ENCODE peak calls at places on chromosomes 3 and 15, in four cellular contexts. W is suprapubic skin, T is fibroblast of villous mesenchyme, X is psoas muscle. B is an unnamed sample.

GRCh38 chr15:66472176-66472999 is 25.2 kb downstream of the SNAPC5 start:
- DNase-seq in W (no peak), T (peak; percentile 81), X (no peak), B (peak; percentile 61)

GRCh38 chr3:32195995-32196540 is 42.4 kb upstream of the CMTM8 start:
- DNase-seq in W (no peak), T (no peak), X (no peak), B (no peak)

GRCh38 chr3:124395584-124396340 is 334.5 kb upstream of the UMPS start:
- DNase-seq in W (no peak), T (peak; percentile 21), X (no peak), B (no peak)

GRCh38 chr3:112735927-112736326 is 95.0 kb upstream of the CCDC80 start:
- DNase-seq in W (no peak), T (no peak), X (no peak), B (no peak)

GRCh38 chr15:78405336-78405924 is 32.6 kb upstream of the IREB2 start:
- DNase-seq in W (no peak), T (no peak), X (no peak), B (no peak)

GRCh38 chr3:114104414-114104813 is 47.9 kb downstream of the QTRT2 start:
- DNase-seq in W (no peak), T (peak; percentile 29), X (no peak), B (peak; percentile 68)

GRCh38 chr3:156416846-156417581 is 137.9 kb downstream of the SSR3 start:
- DNase-seq in W (no peak), T (peak; percentile 56), X (no peak), B (no peak)

GRCh38 chr15:101358895-101359294 is 63.8 kb upstream of the SNRPA1 start:
- DNase-seq in W (no peak), T (no peak), X (no peak), B (peak; percentile 6)

GRCh38 chr15:63502137-63502801 is 2.1 kb upstream of the USP3 start:
- DNase-seq in W (no peak), T (peak; percentile 90), X (peak; percentile 25), B (peak; percentile 81)

GRCh38 chr15:41692049-41692448 is 31.8 kb downstream of the MGA start:
- DNase-seq in W (no peak), T (no peak), X (no peak), B (no peak)

GRCh38 chr15:84605225-84605882 is 4.5 kb downstream of the ZSCAN2 start:
- DNase-seq in W (no peak), T (no peak), X (no peak), B (no peak)

GRCh38 chr3:121883507-121883906 is 10.7 kb upstream of the SLC15A2 start:
- DNase-seq in W (no peak), T (peak; percentile 44), X (no peak), B (peak; percentile 68)
- TF ChIP-seq CTCF in W (no peak), T (peak; percentile 41), X (no peak), B (peak; percentile 56)

DNA sequence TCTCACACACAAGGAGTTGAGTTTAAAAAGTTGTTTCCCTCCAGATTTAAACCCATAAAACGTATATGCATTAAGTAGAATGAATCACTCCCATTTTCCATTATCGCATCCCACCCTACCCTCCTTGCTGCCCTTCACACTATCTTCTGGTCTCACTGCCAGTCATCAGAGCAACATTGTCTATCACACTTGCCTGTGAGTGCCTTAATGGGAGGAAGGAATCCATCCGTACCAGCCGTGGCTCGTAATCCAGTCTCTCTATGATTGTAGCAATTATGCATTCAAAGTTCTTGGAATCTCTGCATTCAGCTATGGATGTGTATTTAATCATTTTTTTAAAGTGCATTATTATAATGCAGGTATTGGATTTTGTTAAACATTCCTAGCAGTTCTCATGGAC is 1.9 kb downstream of the TMEM266 start:
- DNase-seq in W (no peak), T (no peak), X (no peak), B (no peak)
- H3K4me3 ChIP-seq in W (no peak overlapping the region), T (no peak overlapping the region), X (peak overlapping the region; percentile 4), B (no peak overlapping the region)

DNA sequence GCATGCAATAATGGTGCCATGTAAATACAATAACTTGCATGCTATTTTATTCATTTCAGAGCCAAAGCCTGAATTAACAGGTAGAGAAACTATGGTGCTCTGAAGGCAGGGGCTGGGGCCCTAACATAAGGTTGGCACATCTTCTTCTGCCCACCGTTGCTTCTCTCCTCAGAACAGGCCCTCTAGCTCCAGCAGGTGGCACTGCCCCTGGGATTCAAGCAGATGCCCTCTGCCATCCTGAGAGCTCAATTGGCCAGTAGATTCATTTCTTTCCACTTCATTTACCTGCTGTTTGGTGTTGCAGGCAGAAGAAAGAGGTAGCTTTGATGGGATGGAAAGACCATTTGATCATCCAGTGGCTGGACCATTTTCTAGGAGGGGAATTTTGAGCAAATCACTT is 130.5 kb downstream of the FOXB1 start:
- DNase-seq in W (no peak), T (no peak), X (no peak), B (no peak)
- TF ChIP-seq CTCF in W (no peak), T (peak; percentile 23), X (no peak), B (peak; percentile 26)

GRCh38 chr3:71429610-71429988 is 153.9 kb downstream of the FOXP1 start:
- DNase-seq in W (no peak), T (no peak), X (no peak), B (no peak)

GRCh38 chr3:71425491-71426071 is 157.9 kb downstream of the FOXP1 start:
- DNase-seq in W (no peak), T (peak; percentile 10), X (no peak), B (peak; percentile 58)

GRCh38 chr3:71432044-71432970 is 151.2 kb downstream of the FOXP1 start:
- DNase-seq in W (no peak), T (no peak), X (no peak), B (no peak)

GRCh38 chr3:71430941-71431552 is 152.5 kb downstream of the FOXP1 start:
- DNase-seq in W (no peak), T (no peak), X (no peak), B (peak; percentile 29)

DNA sequence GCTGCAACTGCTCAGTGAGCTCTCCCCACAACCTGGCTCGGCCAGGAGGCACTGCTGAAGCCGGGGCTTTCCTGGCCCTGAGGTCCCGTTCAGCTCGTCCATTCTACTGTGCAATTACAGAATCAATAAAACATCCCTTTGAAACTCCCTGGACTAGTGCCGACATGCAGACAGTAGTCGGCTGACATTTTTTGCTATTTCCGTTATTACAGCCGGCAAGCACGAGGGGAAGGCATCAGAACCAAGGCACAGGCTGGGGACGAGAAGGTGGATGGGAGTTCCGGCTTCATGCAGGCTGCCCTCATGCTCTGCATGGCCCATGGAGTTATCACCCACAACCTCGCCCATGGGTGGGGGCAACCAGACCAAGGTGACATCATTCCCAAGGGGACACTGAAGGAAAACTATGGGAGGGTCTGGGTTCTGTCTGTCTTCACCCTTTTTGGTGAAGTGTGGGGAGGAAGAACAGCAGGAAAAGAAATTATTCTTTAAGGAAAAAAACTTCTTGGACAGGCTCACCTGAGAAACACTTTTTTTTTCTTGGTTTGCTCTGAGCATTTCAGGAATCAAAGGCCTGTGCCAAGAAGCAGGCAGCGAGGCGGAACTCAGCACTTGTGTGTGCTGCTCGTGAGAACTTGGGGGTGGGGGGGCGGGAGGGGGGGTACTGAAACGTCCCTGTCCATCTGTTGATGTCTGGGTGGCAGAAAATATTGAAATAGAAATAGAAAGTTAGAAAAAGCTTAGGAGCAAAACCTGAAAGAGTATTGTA is 154.5 kb downstream of the FOXP1 start:
- DNase-seq in W (no peak), T (peak; percentile 35), X (no peak), B (peak; percentile 70)
- H3K4me3 ChIP-seq in W (peak overlapping the region; percentile 21), T (no peak overlapping the region), X (peak overlapping the region; percentile 12), B (no peak overlapping the region)

DNA sequence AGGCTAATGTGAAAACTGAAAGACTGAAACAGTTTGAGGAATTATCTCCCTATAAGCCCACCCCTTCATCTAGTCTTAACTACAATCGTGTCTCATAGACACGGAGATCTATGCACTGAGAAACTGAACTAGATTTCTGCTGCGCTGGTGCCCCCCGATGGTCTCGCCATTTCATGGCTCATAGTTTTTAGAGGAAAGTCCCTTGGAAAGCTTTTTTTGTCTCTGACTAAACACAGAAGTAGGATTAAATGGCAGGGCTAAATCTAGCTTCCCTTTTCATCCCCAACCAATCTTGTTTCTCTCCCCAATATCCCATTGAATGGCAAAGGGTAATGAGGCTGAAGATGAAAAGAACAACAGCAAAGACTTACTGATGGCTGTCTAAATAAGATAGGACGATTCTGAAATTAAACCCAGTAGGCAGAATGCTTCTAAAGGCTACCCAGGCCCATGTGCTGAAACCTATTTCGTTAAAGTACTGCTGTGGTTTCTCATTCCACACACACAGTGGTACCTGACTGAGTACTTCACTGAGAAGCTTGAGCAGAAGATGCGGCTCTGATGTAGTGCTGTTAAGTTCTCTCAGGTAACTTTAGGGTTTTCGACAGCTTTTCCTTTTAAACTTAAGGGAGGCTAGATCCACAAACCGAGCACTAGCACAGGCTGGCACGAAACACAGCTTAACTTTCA is 142.7 kb downstream of the GADL1 start:
- DNase-seq in W (no peak), T (peak; percentile 52), X (no peak), B (peak; percentile 76)
- TF ChIP-seq CTCF in W (no peak), T (peak; percentile 47), X (peak; percentile 30), B (peak; percentile 70)

DNA sequence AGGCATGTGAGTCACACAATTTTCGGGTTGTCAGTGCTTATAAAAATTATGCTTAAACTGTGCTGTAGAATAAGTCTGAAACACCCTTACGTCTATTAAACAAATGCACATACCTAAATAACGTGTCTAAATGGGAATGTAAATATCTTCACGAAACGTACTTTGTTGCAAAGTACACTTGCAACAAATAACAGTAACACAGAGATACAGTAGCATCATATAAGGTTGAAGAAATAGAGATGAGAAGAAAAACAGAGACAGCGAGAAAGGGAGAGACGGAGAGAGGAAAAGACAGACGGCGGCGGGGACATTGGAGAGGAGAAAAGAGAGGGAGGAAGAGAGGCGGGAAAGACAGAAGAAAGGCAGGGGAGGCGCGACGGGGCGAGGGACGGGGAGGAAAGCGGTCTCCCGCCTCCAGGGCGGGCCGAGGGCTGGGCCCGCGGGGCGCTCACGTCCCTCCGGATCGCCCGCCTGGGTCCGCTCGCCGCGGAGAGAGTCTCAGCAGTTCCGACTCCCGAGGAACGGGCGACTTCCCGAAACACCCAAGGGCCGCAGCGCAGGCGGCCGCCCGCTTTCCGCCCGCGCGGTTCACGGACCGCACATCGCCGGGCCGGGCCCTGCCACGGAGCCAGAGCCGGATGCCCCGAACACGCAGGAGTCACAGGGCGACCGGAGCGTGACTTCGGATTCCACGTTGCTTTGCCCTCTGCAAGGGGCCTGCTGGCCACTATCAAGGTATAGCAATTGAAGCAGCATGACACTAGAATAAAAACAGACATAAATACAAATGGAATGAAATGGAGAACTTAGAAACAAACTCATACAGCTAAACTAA is 153.4 kb downstream of the LMLN start:
- DNase-seq in W (no peak), T (no peak), X (no peak), B (no peak)
- H3K4me3 ChIP-seq in W (no peak overlapping the region), T (peak overlapping the region; percentile 3), X (peak overlapping the region; percentile 37), B (peak overlapping the region; percentile 12)

B was measured in choroid plexus epithelial cell.